ENCODE peak calls at places on chromosomes 1 and 21, in eight cellular contexts. A is A549; E is stimulated activated CD8-positive, alpha-beta memory T cell treated with anti-CD3 and anti-CD28 coated beads, Interleukin-15, amount 100 ng/mL, for 1 hour; B is IMR-90; P is WERI-Rb-1; S is left cardiac atrium; L is gastrocnemius medialis; W is left lung. Q is an unnamed sample.

GRCh38 chr1:235642943-235643371 is 6.6 kb downstream of the GNG4 start:
- DNase-seq in A (no peak), E (no peak), B (no peak), P (no peak), S (no peak), L (no peak), W (no peak), Q (no peak)

GRCh38 chr1:25620701-25621350 is 4.2 kb downstream of the MAN1C1 start:
- DNase-seq in A (no peak), E (no peak), B (no peak), P (no peak), S (no peak), L (no peak), W (no peak), Q (no peak)

GRCh38 chr1:64861611-64862010 is 104.7 kb downstream of the JAK1 start:
- DNase-seq in A (peak), E (no peak), B (peak), P (peak), S (no peak), L (no peak), W (no peak), Q (no peak)

GRCh38 chr1:246081138-246081702 is 425.9 kb downstream of the SMYD3 start:
- DNase-seq in A (no peak), E (no peak), B (no peak), P (no peak), S (no peak), L (no peak), W (no peak), Q (peak)

GRCh38 chr1:116401646-116402176 is 28.7 kb downstream of the ATP1A1 start:
- DNase-seq in A (no peak), E (no peak), B (no peak), P (no peak), S (no peak), L (no peak), W (no peak), Q (no peak)

GRCh38 chr1:21910528-21911204 is 26.4 kb downstream of the HSPG2 start:
- DNase-seq in A (no peak), E (no peak), B (no peak), P (no peak), S (no peak), L (no peak), W (no peak), Q (no peak)

GRCh38 chr21:15468368-15468767 is 261.4 kb upstream of the USP25 start:
- DNase-seq in A (no peak), E (no peak), B (no peak), P (no peak), S (no peak), L (no peak), W (no peak), Q (no peak)

GRCh38 chr1:99465176-99465900 is 180.6 kb upstream of the PALMD start:
- DNase-seq in A (no peak), E (no peak), B (peak), P (peak), S (no peak), L (no peak), W (no peak), Q (no peak)

GRCh38 chr1:2617981-2618470 is 14.8 kb downstream of the MMEL1 start:
- DNase-seq in A (no peak), E (no peak), B (no peak), P (no peak), S (no peak), L (no peak), W (no peak), Q (no peak)

Q was measured in foreskin melanocyte.